ENCODE peak calls at places on chromosomes 5 and 9, in eight cellular contexts. One of them, this sample, is unnamed.

GRCh38 chr5:179766021-179766725 is 27.6 kb upstream of the LTC4S start:
- DNase-seq in GM06990: no peak
- DNase-seq in left ventricle myocardium inferior: no peak
- DNase-seq in epithelial cell of esophagus: no peak
- DNase-seq in A549: no peak
- DNase-seq in OCI-LY7: no peak
- DNase-seq in testis: no peak
- DNase-seq in lower leg skin: no peak
- DNase-seq in this sample: no peak

GRCh38 chr9:137128158-137129088 is 10.5 kb upstream of the GRIN1 start:
- DNase-seq in A549: no peak
- DNase-seq in GM06990: peak
- DNase-seq in left ventricle myocardium inferior: no peak
- DNase-seq in OCI-LY7: peak
- DNase-seq in testis: no peak
- DNase-seq in lower leg skin: no peak
- DNase-seq in epithelial cell of esophagus: no peak
- DNase-seq in this sample: no peak

GRCh38 chr5:59222687-59223511 is 640.0 kb downstream of the RAB3C start:
- DNase-seq in GM06990: no peak
- DNase-seq in A549: no peak
- DNase-seq in left ventricle myocardium inferior: no peak
- DNase-seq in epithelial cell of esophagus: peak
- DNase-seq in lower leg skin: no peak
- DNase-seq in OCI-LY7: no peak
- DNase-seq in testis: no peak
- DNase-seq in this sample: no peak

GRCh38 chr9:19102181-19102630 is 498 bp downstream of the HAUS6 start:
- DNase-seq in lower leg skin: peak
- DNase-seq in epithelial cell of esophagus: peak
- DNase-seq in A549: no peak
- DNase-seq in left ventricle myocardium inferior: no peak
- DNase-seq in OCI-LY7: peak
- DNase-seq in GM06990: no peak
- DNase-seq in testis: no peak
- DNase-seq in this sample: peak

GRCh38 chr5:153756540-153756939 is 266.1 kb downstream of the GRIA1 start:
- DNase-seq in lower leg skin: no peak
- DNase-seq in left ventricle myocardium inferior: no peak
- DNase-seq in testis: no peak
- DNase-seq in GM06990: no peak
- DNase-seq in OCI-LY7: peak
- DNase-seq in A549: peak
- DNase-seq in epithelial cell of esophagus: peak
- DNase-seq in this sample: no peak

GRCh38 chr9:105452185-105452584 is 4.4 kb downstream of the FSD1L start:
- DNase-seq in left ventricle myocardium inferior: no peak
- DNase-seq in A549: no peak
- DNase-seq in epithelial cell of esophagus: no peak
- DNase-seq in testis: no peak
- DNase-seq in GM06990: no peak
- DNase-seq in OCI-LY7: no peak
- DNase-seq in lower leg skin: no peak
- DNase-seq in this sample: no peak

GRCh38 chr9:112248722-112249121 is 73.6 kb upstream of the SUSD1 start:
- DNase-seq in OCI-LY7: no peak
- DNase-seq in testis: no peak
- DNase-seq in lower leg skin: no peak
- DNase-seq in left ventricle myocardium inferior: no peak
- DNase-seq in A549: no peak
- DNase-seq in GM06990: no peak
- DNase-seq in epithelial cell of esophagus: peak
- DNase-seq in this sample: no peak

GRCh38 chr9:137068539-137069507 is 1.5 kb downstream of the SAPCD2 start:
- DNase-seq in testis: no peak
- DNase-seq in GM06990: no peak
- DNase-seq in A549: no peak
- DNase-seq in OCI-LY7: no peak
- DNase-seq in epithelial cell of esophagus: no peak
- DNase-seq in lower leg skin: no peak
- DNase-seq in left ventricle myocardium inferior: no peak
- DNase-seq in this sample: no peak

GRCh38 chr5:54883374-54884194 is 101.8 kb downstream of the ESM1 start:
- DNase-seq in epithelial cell of esophagus: peak
- DNase-seq in A549: no peak
- DNase-seq in GM06990: no peak
- DNase-seq in left ventricle myocardium inferior: peak
- DNase-seq in lower leg skin: peak
- DNase-seq in OCI-LY7: no peak
- DNase-seq in testis: peak
- DNase-seq in this sample: peak

GRCh38 chr9:76756273-76756650 is 8.0 kb upstream of the PCA3 start:
- DNase-seq in left ventricle myocardium inferior: no peak
- DNase-seq in OCI-LY7: no peak
- DNase-seq in A549: peak
- DNase-seq in epithelial cell of esophagus: peak
- DNase-seq in GM06990: no peak
- DNase-seq in lower leg skin: no peak
- DNase-seq in testis: no peak
- DNase-seq in this sample: peak

GRCh38 chr5:95621839-95622629 is 2.1 kb downstream of the GPR150 start:
- DNase-seq in epithelial cell of esophagus: no peak
- DNase-seq in OCI-LY7: no peak
- DNase-seq in GM06990: no peak
- DNase-seq in lower leg skin: no peak
- DNase-seq in testis: no peak
- DNase-seq in A549: no peak
- DNase-seq in left ventricle myocardium inferior: no peak
- DNase-seq in this sample: no peak

GRCh38 chr5:95644351-95645042 is 2.1 kb upstream of the RFESD start:
- DNase-seq in left ventricle myocardium inferior: no peak
- DNase-seq in lower leg skin: no peak
- DNase-seq in epithelial cell of esophagus: peak
- DNase-seq in testis: peak
- DNase-seq in A549: peak
- DNase-seq in OCI-LY7: peak
- DNase-seq in GM06990: peak
- DNase-seq in this sample: peak

GRCh38 chr9:112042244-112042638 is 132.9 kb downstream of the SUSD1 start:
- DNase-seq in epithelial cell of esophagus: no peak
- DNase-seq in testis: no peak
- DNase-seq in left ventricle myocardium inferior: no peak
- DNase-seq in GM06990: no peak
- DNase-seq in OCI-LY7: no peak
- DNase-seq in lower leg skin: no peak
- DNase-seq in A549: no peak
- DNase-seq in this sample: no peak

GRCh38 chr5:1097381-1097893 is 14.4 kb downstream of the SLC12A7 start:
- DNase-seq in lower leg skin: no peak
- DNase-seq in OCI-LY7: no peak
- DNase-seq in GM06990: no peak
- DNase-seq in left ventricle myocardium inferior: no peak
- DNase-seq in testis: no peak
- DNase-seq in epithelial cell of esophagus: no peak
- DNase-seq in A549: no peak
- DNase-seq in this sample: no peak

GRCh38 chr5:1094670-1095190 is 17.1 kb downstream of the SLC12A7 start:
- DNase-seq in OCI-LY7: no peak
- DNase-seq in testis: no peak
- DNase-seq in lower leg skin: no peak
- DNase-seq in GM06990: no peak
- DNase-seq in epithelial cell of esophagus: no peak
- DNase-seq in A549: no peak
- DNase-seq in left ventricle myocardium inferior: no peak
- DNase-seq in this sample: no peak

GRCh38 chr5:1095302-1096016 is 16.4 kb downstream of the SLC12A7 start:
- DNase-seq in A549: no peak
- DNase-seq in epithelial cell of esophagus: no peak
- DNase-seq in GM06990: no peak
- DNase-seq in OCI-LY7: no peak
- DNase-seq in testis: no peak
- DNase-seq in left ventricle myocardium inferior: no peak
- DNase-seq in lower leg skin: no peak
- DNase-seq in this sample: no peak

GRCh38 chr5:1098986-1099597 is 12.8 kb downstream of the SLC12A7 start:
- DNase-seq in epithelial cell of esophagus: no peak
- DNase-seq in left ventricle myocardium inferior: no peak
- DNase-seq in GM06990: no peak
- DNase-seq in testis: no peak
- DNase-seq in OCI-LY7: no peak
- DNase-seq in A549: no peak
- DNase-seq in lower leg skin: peak
- DNase-seq in this sample: no peak

GRCh38 chr5:1096792-1097191 is 15.1 kb downstream of the SLC12A7 start:
- DNase-seq in lower leg skin: no peak
- DNase-seq in OCI-LY7: no peak
- DNase-seq in testis: no peak
- DNase-seq in GM06990: no peak
- DNase-seq in left ventricle myocardium inferior: no peak
- DNase-seq in A549: no peak
- DNase-seq in epithelial cell of esophagus: no peak
- DNase-seq in this sample: no peak
- H3K4me3 ChIP-seq in lower leg skin: no peak
- H3K4me3 ChIP-seq in OCI-LY7: no peak
- H3K4me3 ChIP-seq in testis: no peak
- H3K4me3 ChIP-seq in GM06990: no peak
- H3K4me3 ChIP-seq in left ventricle myocardium inferior: no peak
- H3K4me3 ChIP-seq in A549: no peak
- H3K4me3 ChIP-seq in epithelial cell of esophagus: no peak
- H3K4me3 ChIP-seq in this sample: no peak

DNA sequence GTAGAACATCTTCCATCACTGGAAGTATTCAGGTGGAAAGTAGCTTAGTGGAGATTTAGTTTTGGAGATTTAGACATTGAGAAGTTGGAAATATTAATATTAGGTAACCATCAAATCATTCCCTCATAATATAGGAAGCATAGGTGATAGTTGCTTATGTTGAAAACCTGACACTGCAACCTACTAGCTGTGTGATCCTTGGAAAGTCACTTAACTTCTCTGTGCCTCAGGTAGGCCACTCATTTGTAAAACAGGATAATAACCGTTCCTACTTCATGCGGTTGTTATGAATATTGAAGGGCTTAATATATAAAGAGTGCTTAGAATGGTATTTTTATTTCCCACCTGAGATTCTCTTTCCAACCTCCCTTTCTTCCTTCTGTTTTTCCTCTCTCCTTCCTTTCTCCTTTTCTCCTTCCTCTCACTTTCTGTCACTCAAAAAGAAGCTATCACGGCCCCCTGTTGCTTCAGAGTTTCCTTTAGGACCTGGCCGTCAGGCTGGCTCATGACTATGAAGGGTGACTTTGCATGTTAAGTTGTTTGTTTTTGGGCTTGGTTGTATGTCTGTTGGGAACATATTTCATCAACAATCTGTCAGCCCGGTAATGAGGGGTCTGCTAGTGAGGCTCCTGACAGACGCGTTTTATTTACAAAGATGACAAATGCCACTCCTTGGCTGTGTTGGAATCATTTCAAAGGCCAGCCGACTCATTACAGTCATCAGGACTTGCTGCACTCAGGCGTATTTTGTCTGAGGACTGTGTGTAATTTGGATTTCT is 31.0 kb downstream of the DOCK2 start:
- DNase-seq in GM06990: no peak
- DNase-seq in left ventricle myocardium inferior: no peak
- DNase-seq in epithelial cell of esophagus: peak
- DNase-seq in lower leg skin: no peak
- DNase-seq in A549: peak
- DNase-seq in OCI-LY7: no peak
- DNase-seq in testis: no peak
- DNase-seq in this sample: no peak
- TF ChIP-seq CTCF in GM06990: no peak
- TF ChIP-seq CTCF in left ventricle myocardium inferior: no peak
- TF ChIP-seq CTCF in epithelial cell of esophagus: no peak
- TF ChIP-seq CTCF in lower leg skin: no peak
- TF ChIP-seq CTCF in A549: no peak
- TF ChIP-seq CTCF in OCI-LY7: no peak
- TF ChIP-seq CTCF in testis: no peak
- TF ChIP-seq CTCF in this sample: no peak

DNA sequence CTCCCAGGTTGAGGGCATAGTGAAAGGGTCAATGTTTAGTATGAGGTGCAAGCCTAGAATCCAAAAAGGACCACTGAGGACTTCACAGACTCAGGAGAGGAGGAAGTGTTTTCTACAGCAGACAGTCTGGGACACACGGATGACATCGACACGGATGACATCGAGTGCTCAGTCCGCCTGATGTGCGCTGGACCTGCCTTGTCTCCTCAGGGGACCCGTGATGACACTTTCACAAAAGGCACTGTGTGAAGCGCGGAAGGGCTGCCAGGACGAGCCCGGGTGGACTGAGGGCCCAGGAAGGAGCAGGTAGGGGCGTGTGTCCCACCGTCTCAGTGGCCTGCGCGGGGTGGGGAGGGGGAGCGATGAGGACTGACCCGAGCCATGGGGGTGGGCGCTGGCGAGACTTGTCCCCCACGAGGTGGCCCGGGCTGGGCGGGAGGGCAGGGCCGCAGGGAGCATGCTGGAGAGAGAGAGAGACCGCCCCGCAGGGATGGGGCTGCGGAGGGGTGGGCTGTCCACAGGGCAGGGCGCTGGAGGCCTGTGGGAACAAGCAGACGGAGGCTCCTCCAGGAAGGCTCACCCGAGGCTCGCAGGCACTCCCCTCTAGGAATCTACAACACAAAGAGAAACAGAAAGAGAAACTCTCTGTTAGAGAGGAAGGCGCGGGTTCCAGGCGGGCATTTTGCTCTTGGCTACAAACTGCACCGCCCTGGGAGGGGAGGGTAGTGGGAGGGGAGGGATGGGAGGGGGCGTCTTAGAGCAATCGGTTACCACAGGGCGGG is 54.9 kb downstream of the USP20 start:
- DNase-seq in epithelial cell of esophagus: no peak
- DNase-seq in left ventricle myocardium inferior: no peak
- DNase-seq in lower leg skin: no peak
- DNase-seq in GM06990: peak
- DNase-seq in OCI-LY7: no peak
- DNase-seq in A549: no peak
- DNase-seq in testis: no peak
- DNase-seq in this sample: no peak
- H3K4me3 ChIP-seq in epithelial cell of esophagus: no peak
- H3K4me3 ChIP-seq in left ventricle myocardium inferior: peak
- H3K4me3 ChIP-seq in lower leg skin: no peak
- H3K4me3 ChIP-seq in GM06990: no peak
- H3K4me3 ChIP-seq in OCI-LY7: no peak
- H3K4me3 ChIP-seq in A549: no peak
- H3K4me3 ChIP-seq in testis: no peak
- H3K4me3 ChIP-seq in this sample: no peak

GRCh38 chr9:134644715-134645606 is 3.4 kb downstream of the COL5A1 start:
- DNase-seq in testis: peak
- DNase-seq in A549: peak
- DNase-seq in OCI-LY7: no peak
- DNase-seq in lower leg skin: peak
- DNase-seq in GM06990: no peak
- DNase-seq in epithelial cell of esophagus: peak
- DNase-seq in left ventricle myocardium inferior: peak
- DNase-seq in this sample: no peak
- TF ChIP-seq CTCF in testis: no peak
- TF ChIP-seq CTCF in A549: no peak
- TF ChIP-seq CTCF in OCI-LY7: no peak
- TF ChIP-seq CTCF in lower leg skin: no peak
- TF ChIP-seq CTCF in GM06990: no peak
- TF ChIP-seq CTCF in epithelial cell of esophagus: no peak
- TF ChIP-seq CTCF in left ventricle myocardium inferior: no peak
- TF ChIP-seq CTCF in this sample: no peak

GRCh38 chr5:159052282-159053011 is 47.3 kb downstream of the EBF1 start:
- DNase-seq in left ventricle myocardium inferior: no peak
- DNase-seq in OCI-LY7: peak
- DNase-seq in GM06990: no peak
- DNase-seq in epithelial cell of esophagus: no peak
- DNase-seq in A549: no peak
- DNase-seq in testis: no peak
- DNase-seq in lower leg skin: no peak
- DNase-seq in this sample: no peak
- H3K4me3 ChIP-seq in left ventricle myocardium inferior: peak
- H3K4me3 ChIP-seq in OCI-LY7: peak
- H3K4me3 ChIP-seq in GM06990: peak
- H3K4me3 ChIP-seq in epithelial cell of esophagus: no peak
- H3K4me3 ChIP-seq in A549: no peak
- H3K4me3 ChIP-seq in testis: no peak
- H3K4me3 ChIP-seq in lower leg skin: no peak
- H3K4me3 ChIP-seq in this sample: no peak

This sample was measured in WERI-Rb-1.